ENCODE peak calls at places on chromosomes 4 and X, in ten cellular contexts. R is astrocyte of the spinal cord, I is heart left ventricle, C is A673, X is psoas muscle, V is mucosa of descending colon, T is cardiac fibroblast, Y is IMR-90, M is upper lobe of right lung, W is fibroblast of lung. G is an unnamed sample.
A peak's percentile ranks its signal among the peaks of the same experiment; 100 is the strongest.

GRCh38 chrX:139738581-139738980 is 30.6 kb upstream of the MCF2 start:
- DNase-seq in R (peak; percentile 49), I (no peak), C (peak; percentile 7), X (no peak), V (no peak), T (no peak), Y (peak; percentile 26), M (no peak), W (peak; percentile 25), G (no peak)

GRCh38 chr4:87103691-87104187 is 116.7 kb downstream of the KLHL8 start:
- DNase-seq in R (peak; percentile 91), I (no peak), C (peak; percentile 9), X (no peak), V (no peak), T (peak; percentile 87), Y (peak; percentile 84), M (no peak), W (peak; percentile 83), G (peak; percentile 68)

GRCh38 chr4:33649015-33649414 is 2595.3 kb downstream of the ARAP2 start:
- DNase-seq in R (peak; percentile 29), I (no peak), C (peak; percentile 1), X (no peak), V (no peak), T (peak; percentile 71), Y (peak; percentile 5), M (no peak), W (peak; percentile 58), G (peak; percentile 20)

GRCh38 chr4:73248821-73249220 is 9.8 kb downstream of the ANKRD17 start:
- DNase-seq in R (no peak), I (no peak), C (no peak), X (no peak), V (no peak), T (no peak), Y (no peak), M (no peak), W (no peak), G (no peak)

GRCh38 chr4:173752610-173753009 is 222.6 kb upstream of the HAND2 start:
- DNase-seq in R (no peak), I (no peak), C (peak; percentile 42), X (no peak), V (peak; percentile 66), T (peak; percentile 23), Y (peak; percentile 4), M (no peak), W (no peak), G (no peak)

GRCh38 chr4:100823066-100823992 is 305.5 kb upstream of the EMCN start:
- DNase-seq in R (no peak), I (no peak), C (no peak), X (no peak), V (no peak), T (no peak), Y (no peak), M (no peak), W (no peak), G (no peak)

GRCh38 chrX:31606796-31607195 is 535.0 kb upstream of the FTHL17 start:
- DNase-seq in R (no peak), I (no peak), C (no peak), X (no peak), V (no peak), T (no peak), Y (no peak), M (no peak), W (no peak), G (no peak)

GRCh38 chrX:37825225-37825842 is 22.0 kb downstream of the DYNLT3 start:
- DNase-seq in R (peak; percentile 43), I (no peak), C (peak; percentile 56), X (no peak), V (peak; percentile 65), T (peak; percentile 53), Y (peak; percentile 38), M (no peak), W (peak; percentile 46), G (no peak)

GRCh38 chr4:138275946-138276621 is 33.9 kb upstream of the SLC7A11 start:
- DNase-seq in R (peak; percentile 90), I (no peak), C (no peak), X (no peak), V (no peak), T (peak; percentile 92), Y (peak; percentile 91), M (no peak), W (peak; percentile 68), G (peak; percentile 80)

GRCh38 chr4:121177238-121178137 is 13.4 kb upstream of the TNIP3 start:
- DNase-seq in R (no peak), I (no peak), C (no peak), X (no peak), V (no peak), T (no peak), Y (no peak), M (no peak), W (no peak), G (no peak)

GRCh38 chr4:91064157-91064853 is 937.1 kb downstream of the CCSER1 start:
- DNase-seq in R (peak; percentile 77), I (no peak), C (peak; percentile 83), X (no peak), V (peak; percentile 1), T (peak; percentile 67), Y (no peak), M (no peak), W (peak; percentile 69), G (peak; percentile 76)

GRCh38 chr4:165472943-165473676 is 94.3 kb downstream of the CPE start:
- DNase-seq in R (peak; percentile 17), I (no peak), C (no peak), X (no peak), V (no peak), T (no peak), Y (no peak), M (no peak), W (no peak), G (no peak)

GRCh38 chr4:2040391-2041233 is 18.5 kb upstream of the NAT8L start:
- DNase-seq in R (no peak), I (no peak), C (no peak), X (no peak), V (no peak), T (no peak), Y (no peak), M (peak; percentile 63), W (no peak), G (no peak)

GRCh38 chrX:49188468-49189076 is 2.4 kb upstream of the PRICKLE3 start:
- DNase-seq in R (no peak), I (no peak), C (no peak), X (no peak), V (no peak), T (no peak), Y (no peak), M (no peak), W (no peak), G (no peak)

GRCh38 chrX:49191033-49191871 is 5.1 kb upstream of the PRICKLE3 start:
- DNase-seq in R (peak; percentile 99), I (peak; percentile 91), C (peak; percentile 98), X (peak; percentile 93), V (peak; percentile 89), T (peak; percentile 100), Y (peak; percentile 100), M (peak; percentile 93), W (peak; percentile 100), G (peak; percentile 97)

GRCh38 chrX:49193542-49193964 is 6.4 kb downstream of the SYP start:
- DNase-seq in R (no peak), I (no peak), C (no peak), X (no peak), V (no peak), T (no peak), Y (no peak), M (no peak), W (no peak), G (no peak)

GRCh38 chrX:49192722-49193328 is 6.7 kb upstream of the PRICKLE3 start:
- DNase-seq in R (peak; percentile 12), I (no peak), C (peak; percentile 57), X (no peak), V (peak; percentile 55), T (peak; percentile 53), Y (peak; percentile 25), M (no peak), W (peak; percentile 21), G (no peak)

DNA sequence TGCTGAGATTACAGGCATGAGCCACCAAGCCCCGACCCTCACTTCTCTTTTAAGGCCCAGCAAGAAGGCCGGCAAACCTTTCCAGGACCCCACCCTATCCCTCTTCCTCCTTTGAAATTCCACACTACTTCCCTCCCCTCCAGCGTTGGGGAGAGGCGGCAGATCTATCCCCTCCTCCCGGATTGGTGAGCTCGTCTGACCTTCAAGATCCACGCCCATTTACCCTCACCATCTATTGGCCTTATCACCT is 4.5 kb upstream of the PRICKLE3 start:
- DNase-seq in R (no peak), I (no peak), C (no peak), X (no peak), V (no peak), T (no peak), Y (no peak), M (no peak), W (no peak), G (no peak)
- H3K4me3 ChIP-seq in R (peak overlapping the region; percentile 45), I (peak overlapping the region; percentile 43), C (peak overlapping the region; percentile 51), X (peak overlapping the region; percentile 61), V (peak overlapping the region; percentile 14), T (peak overlapping the region; percentile 26), Y (peak overlapping the region; percentile 48), M (peak overlapping the region; percentile 50), W (peak overlapping the region; percentile 3), G (peak overlapping the region; percentile 40)

DNA sequence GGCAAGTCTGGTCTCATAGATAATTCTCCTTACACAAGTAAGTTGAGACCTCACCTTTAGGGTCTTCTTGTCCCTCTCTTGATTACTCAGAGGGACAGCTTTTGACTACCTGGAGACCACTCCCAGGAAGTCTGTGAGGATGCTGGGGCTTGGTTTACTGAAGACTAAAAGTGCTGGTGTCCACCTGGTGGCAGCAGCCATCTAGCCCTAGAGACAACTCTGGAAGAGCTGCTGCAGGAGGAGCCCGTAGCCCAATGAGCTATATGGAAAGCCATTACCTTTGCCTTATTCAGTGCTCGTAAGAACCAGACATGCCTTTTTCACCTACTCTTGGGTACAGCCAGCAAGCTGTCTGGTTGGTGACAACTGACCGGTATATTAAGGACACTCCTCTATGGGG is 7.3 kb downstream of the FGFBP2 start:
- DNase-seq in R (peak; percentile 17), I (no peak), C (peak; percentile 19), X (no peak), V (no peak), T (peak; percentile 7), Y (peak; percentile 23), M (no peak), W (peak; percentile 4), G (no peak)
- TF ChIP-seq CTCF in R (peak; percentile 49), I (no peak), C (no peak), X (no peak), V (no peak), T (peak; percentile 44), Y (peak; percentile 36), M (no peak), W (peak; percentile 15), G (peak; percentile 54)

GRCh38 chr4:16687845-16688244 is 210.6 kb downstream of the LDB2 start:
- DNase-seq in R (peak; percentile 60), I (no peak), C (no peak), X (no peak), V (no peak), T (no peak), Y (peak; percentile 54), M (no peak), W (no peak), G (no peak)
- H3K4me3 ChIP-seq in R (no peak overlapping the region), I (no peak overlapping the region), C (no peak overlapping the region), X (no peak overlapping the region), V (no peak overlapping the region), T (no peak overlapping the region), Y (no peak overlapping the region), M (no peak overlapping the region), W (no peak overlapping the region), G (no peak overlapping the region)

DNA sequence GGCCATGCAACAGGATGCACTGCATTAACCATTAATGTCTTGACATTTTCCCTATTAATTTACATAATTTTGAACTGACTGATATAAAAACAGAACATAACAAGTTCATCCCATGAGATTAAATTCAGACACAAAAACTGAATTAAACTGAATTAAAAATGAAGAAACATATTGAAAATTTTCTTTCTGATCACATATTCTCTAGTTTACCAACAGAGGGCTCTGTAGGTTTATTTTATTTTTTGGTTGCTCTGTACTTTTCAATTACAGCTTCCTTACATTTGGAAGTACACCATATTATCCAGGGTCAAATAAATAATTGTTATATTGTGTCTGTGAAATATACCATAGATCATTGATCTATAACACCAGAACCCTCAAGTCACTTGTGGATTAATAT is 27.3 kb upstream of the CT83 start:
- DNase-seq in R (peak; percentile 2), I (no peak), C (peak; percentile 11), X (no peak), V (no peak), T (peak; percentile 4), Y (no peak), M (no peak), W (peak; percentile 2), G (no peak)
- TF ChIP-seq CTCF in R (peak; percentile 21), I (peak; percentile 28), C (peak; percentile 56), X (peak; percentile 22), V (no peak), T (peak; percentile 12), Y (peak; percentile 26), M (peak; percentile 22), W (no peak), G (no peak)